ENCODE peak calls at places on chromosomes 12 and 14, in seven cellular contexts. One of them, this sample, is unnamed.

GRCh38 chr12:104669057-104669770 is 212.5 kb downstream of the CHST11 start:
- DNase-seq in stimulated activated CD4-positive, alpha-beta T cell treated with anti-CD3 and anti-CD28 coated beads, TNF-alpha, amount 100 ng/mL, for 24 hours: no peak
- DNase-seq in effector memory CD4-positive, alpha-beta T cell: no peak
- DNase-seq in RWPE1: peak
- DNase-seq in WTC11: no peak
- DNase-seq in CD4-positive, alpha-beta T cell: no peak
- DNase-seq in germinal center: no peak
- DNase-seq in this sample: no peak

GRCh38 chr14:106228541-106229158 is 702.3 kb downstream of the TMEM121 start:
- DNase-seq in stimulated activated CD4-positive, alpha-beta T cell treated with anti-CD3 and anti-CD28 coated beads, TNF-alpha, amount 100 ng/mL, for 24 hours: no peak
- DNase-seq in germinal center: no peak
- DNase-seq in WTC11: no peak
- DNase-seq in RWPE1: no peak
- DNase-seq in CD4-positive, alpha-beta T cell: peak
- DNase-seq in effector memory CD4-positive, alpha-beta T cell: no peak
- DNase-seq in this sample: no peak

GRCh38 chr12:110269622-110270124 is 11.4 kb upstream of the ATP2A2 start:
- DNase-seq in germinal center: no peak
- DNase-seq in effector memory CD4-positive, alpha-beta T cell: no peak
- DNase-seq in CD4-positive, alpha-beta T cell: no peak
- DNase-seq in stimulated activated CD4-positive, alpha-beta T cell treated with anti-CD3 and anti-CD28 coated beads, TNF-alpha, amount 100 ng/mL, for 24 hours: no peak
- DNase-seq in RWPE1: peak
- DNase-seq in WTC11: no peak
- DNase-seq in this sample: peak

GRCh38 chr14:21454843-21455550 is 926 bp downstream of the CHD8 start:
- DNase-seq in germinal center: no peak
- DNase-seq in RWPE1: peak
- DNase-seq in stimulated activated CD4-positive, alpha-beta T cell treated with anti-CD3 and anti-CD28 coated beads, TNF-alpha, amount 100 ng/mL, for 24 hours: no peak
- DNase-seq in CD4-positive, alpha-beta T cell: no peak
- DNase-seq in effector memory CD4-positive, alpha-beta T cell: no peak
- DNase-seq in WTC11: no peak
- DNase-seq in this sample: no peak

GRCh38 chr12:129776977-129777667 is 126.7 kb downstream of the TMEM132D start:
- DNase-seq in stimulated activated CD4-positive, alpha-beta T cell treated with anti-CD3 and anti-CD28 coated beads, TNF-alpha, amount 100 ng/mL, for 24 hours: no peak
- DNase-seq in germinal center: no peak
- DNase-seq in effector memory CD4-positive, alpha-beta T cell: no peak
- DNase-seq in RWPE1: no peak
- DNase-seq in WTC11: no peak
- DNase-seq in CD4-positive, alpha-beta T cell: no peak
- DNase-seq in this sample: no peak

GRCh38 chr14:105116451-105117256 is 51.4 kb upstream of the GPR132 start:
- DNase-seq in WTC11: no peak
- DNase-seq in CD4-positive, alpha-beta T cell: no peak
- DNase-seq in RWPE1: no peak
- DNase-seq in stimulated activated CD4-positive, alpha-beta T cell treated with anti-CD3 and anti-CD28 coated beads, TNF-alpha, amount 100 ng/mL, for 24 hours: no peak
- DNase-seq in germinal center: no peak
- DNase-seq in effector memory CD4-positive, alpha-beta T cell: no peak
- DNase-seq in this sample: no peak

GRCh38 chr12:11321980-11322379 is 11.7 kb upstream of the PRB4 start:
- DNase-seq in RWPE1: no peak
- DNase-seq in WTC11: no peak
- DNase-seq in stimulated activated CD4-positive, alpha-beta T cell treated with anti-CD3 and anti-CD28 coated beads, TNF-alpha, amount 100 ng/mL, for 24 hours: no peak
- DNase-seq in effector memory CD4-positive, alpha-beta T cell: no peak
- DNase-seq in germinal center: no peak
- DNase-seq in CD4-positive, alpha-beta T cell: no peak
- DNase-seq in this sample: peak

GRCh38 chr12:19726122-19726521 is 286.8 kb downstream of the AEBP2 start:
- DNase-seq in germinal center: no peak
- DNase-seq in stimulated activated CD4-positive, alpha-beta T cell treated with anti-CD3 and anti-CD28 coated beads, TNF-alpha, amount 100 ng/mL, for 24 hours: no peak
- DNase-seq in WTC11: no peak
- DNase-seq in CD4-positive, alpha-beta T cell: no peak
- DNase-seq in RWPE1: no peak
- DNase-seq in effector memory CD4-positive, alpha-beta T cell: no peak
- DNase-seq in this sample: no peak

GRCh38 chr12:118359541-118359915 is 13.2 kb downstream of the TAOK3 start:
- DNase-seq in RWPE1: no peak
- DNase-seq in WTC11: no peak
- DNase-seq in CD4-positive, alpha-beta T cell: no peak
- DNase-seq in effector memory CD4-positive, alpha-beta T cell: no peak
- DNase-seq in stimulated activated CD4-positive, alpha-beta T cell treated with anti-CD3 and anti-CD28 coated beads, TNF-alpha, amount 100 ng/mL, for 24 hours: no peak
- DNase-seq in germinal center: peak
- DNase-seq in this sample: no peak

GRCh38 chr12:44794867-44795266 is 81.2 kb downstream of the NELL2 start:
- DNase-seq in stimulated activated CD4-positive, alpha-beta T cell treated with anti-CD3 and anti-CD28 coated beads, TNF-alpha, amount 100 ng/mL, for 24 hours: no peak
- DNase-seq in effector memory CD4-positive, alpha-beta T cell: no peak
- DNase-seq in WTC11: no peak
- DNase-seq in RWPE1: no peak
- DNase-seq in germinal center: no peak
- DNase-seq in CD4-positive, alpha-beta T cell: no peak
- DNase-seq in this sample: no peak

GRCh38 chr14:104864267-104865068 is 600 bp upstream of the CEP170B start:
- DNase-seq in effector memory CD4-positive, alpha-beta T cell: no peak
- DNase-seq in RWPE1: peak
- DNase-seq in CD4-positive, alpha-beta T cell: no peak
- DNase-seq in stimulated activated CD4-positive, alpha-beta T cell treated with anti-CD3 and anti-CD28 coated beads, TNF-alpha, amount 100 ng/mL, for 24 hours: no peak
- DNase-seq in germinal center: no peak
- DNase-seq in WTC11: peak
- DNase-seq in this sample: no peak

GRCh38 chr12:95625012-95625411 is 73.7 kb upstream of the USP44 start:
- DNase-seq in RWPE1: no peak
- DNase-seq in stimulated activated CD4-positive, alpha-beta T cell treated with anti-CD3 and anti-CD28 coated beads, TNF-alpha, amount 100 ng/mL, for 24 hours: no peak
- DNase-seq in WTC11: no peak
- DNase-seq in germinal center: no peak
- DNase-seq in CD4-positive, alpha-beta T cell: no peak
- DNase-seq in effector memory CD4-positive, alpha-beta T cell: no peak
- DNase-seq in this sample: no peak

GRCh38 chr14:88879016-88879415 is 54.6 kb downstream of the TTC8 start:
- DNase-seq in germinal center: no peak
- DNase-seq in RWPE1: peak
- DNase-seq in WTC11: no peak
- DNase-seq in effector memory CD4-positive, alpha-beta T cell: no peak
- DNase-seq in stimulated activated CD4-positive, alpha-beta T cell treated with anti-CD3 and anti-CD28 coated beads, TNF-alpha, amount 100 ng/mL, for 24 hours: no peak
- DNase-seq in CD4-positive, alpha-beta T cell: no peak
- DNase-seq in this sample: peak

GRCh38 chr12:103571286-103571685 is 15.8 kb upstream of the STAB2 start:
- DNase-seq in stimulated activated CD4-positive, alpha-beta T cell treated with anti-CD3 and anti-CD28 coated beads, TNF-alpha, amount 100 ng/mL, for 24 hours: no peak
- DNase-seq in CD4-positive, alpha-beta T cell: no peak
- DNase-seq in WTC11: peak
- DNase-seq in effector memory CD4-positive, alpha-beta T cell: no peak
- DNase-seq in germinal center: no peak
- DNase-seq in RWPE1: no peak
- DNase-seq in this sample: no peak

GRCh38 chr14:23530360-23531055 is 21.1 kb downstream of the ZFHX2 start:
- DNase-seq in stimulated activated CD4-positive, alpha-beta T cell treated with anti-CD3 and anti-CD28 coated beads, TNF-alpha, amount 100 ng/mL, for 24 hours: no peak
- DNase-seq in WTC11: no peak
- DNase-seq in RWPE1: no peak
- DNase-seq in germinal center: no peak
- DNase-seq in CD4-positive, alpha-beta T cell: no peak
- DNase-seq in effector memory CD4-positive, alpha-beta T cell: no peak
- DNase-seq in this sample: peak

GRCh38 chr12:123270380-123271181 is 1.1 kb downstream of the CDK2AP1 start:
- DNase-seq in effector memory CD4-positive, alpha-beta T cell: no peak
- DNase-seq in WTC11: no peak
- DNase-seq in CD4-positive, alpha-beta T cell: no peak
- DNase-seq in germinal center: no peak
- DNase-seq in RWPE1: no peak
- DNase-seq in stimulated activated CD4-positive, alpha-beta T cell treated with anti-CD3 and anti-CD28 coated beads, TNF-alpha, amount 100 ng/mL, for 24 hours: no peak
- DNase-seq in this sample: peak

GRCh38 chr12:59093090-59093489 is 172.8 kb upstream of the LRIG3 start:
- DNase-seq in RWPE1: no peak
- DNase-seq in CD4-positive, alpha-beta T cell: no peak
- DNase-seq in germinal center: no peak
- DNase-seq in stimulated activated CD4-positive, alpha-beta T cell treated with anti-CD3 and anti-CD28 coated beads, TNF-alpha, amount 100 ng/mL, for 24 hours: no peak
- DNase-seq in effector memory CD4-positive, alpha-beta T cell: no peak
- DNase-seq in WTC11: no peak
- DNase-seq in this sample: no peak

GRCh38 chr14:23209651-23210423 is 26.4 kb upstream of the SLC7A8 start:
- DNase-seq in effector memory CD4-positive, alpha-beta T cell: no peak
- DNase-seq in stimulated activated CD4-positive, alpha-beta T cell treated with anti-CD3 and anti-CD28 coated beads, TNF-alpha, amount 100 ng/mL, for 24 hours: no peak
- DNase-seq in WTC11: no peak
- DNase-seq in RWPE1: peak
- DNase-seq in CD4-positive, alpha-beta T cell: no peak
- DNase-seq in germinal center: no peak
- DNase-seq in this sample: peak

GRCh38 chr14:54881235-54881760 is 21.3 kb downstream of the GCH1 start:
- DNase-seq in effector memory CD4-positive, alpha-beta T cell: no peak
- DNase-seq in germinal center: peak
- DNase-seq in CD4-positive, alpha-beta T cell: no peak
- DNase-seq in RWPE1: peak
- DNase-seq in stimulated activated CD4-positive, alpha-beta T cell treated with anti-CD3 and anti-CD28 coated beads, TNF-alpha, amount 100 ng/mL, for 24 hours: no peak
- DNase-seq in WTC11: no peak
- DNase-seq in this sample: peak

GRCh38 chr12:109737111-109737510 is 23.5 kb downstream of the FAM222A start:
- DNase-seq in stimulated activated CD4-positive, alpha-beta T cell treated with anti-CD3 and anti-CD28 coated beads, TNF-alpha, amount 100 ng/mL, for 24 hours: no peak
- DNase-seq in effector memory CD4-positive, alpha-beta T cell: no peak
- DNase-seq in RWPE1: no peak
- DNase-seq in germinal center: no peak
- DNase-seq in CD4-positive, alpha-beta T cell: no peak
- DNase-seq in WTC11: peak
- DNase-seq in this sample: no peak

GRCh38 chr12:62602445-62603060 is 135.9 kb downstream of the MON2 start:
- DNase-seq in stimulated activated CD4-positive, alpha-beta T cell treated with anti-CD3 and anti-CD28 coated beads, TNF-alpha, amount 100 ng/mL, for 24 hours: peak
- DNase-seq in RWPE1: peak
- DNase-seq in WTC11: peak
- DNase-seq in CD4-positive, alpha-beta T cell: peak
- DNase-seq in effector memory CD4-positive, alpha-beta T cell: peak
- DNase-seq in germinal center: peak
- DNase-seq in this sample: peak

GRCh38 chr14:74647834-74648361 is 35.9 kb upstream of the LTBP2 start:
- DNase-seq in WTC11: no peak
- DNase-seq in effector memory CD4-positive, alpha-beta T cell: no peak
- DNase-seq in CD4-positive, alpha-beta T cell: no peak
- DNase-seq in stimulated activated CD4-positive, alpha-beta T cell treated with anti-CD3 and anti-CD28 coated beads, TNF-alpha, amount 100 ng/mL, for 24 hours: no peak
- DNase-seq in germinal center: no peak
- DNase-seq in RWPE1: peak
- DNase-seq in this sample: no peak

GRCh38 chr12:52058631-52059324 is 7.5 kb downstream of the NR4A1 start:
- DNase-seq in effector memory CD4-positive, alpha-beta T cell: no peak
- DNase-seq in stimulated activated CD4-positive, alpha-beta T cell treated with anti-CD3 and anti-CD28 coated beads, TNF-alpha, amount 100 ng/mL, for 24 hours: no peak
- DNase-seq in RWPE1: no peak
- DNase-seq in CD4-positive, alpha-beta T cell: no peak
- DNase-seq in WTC11: no peak
- DNase-seq in germinal center: no peak
- DNase-seq in this sample: peak

GRCh38 chr12:3988519-3989217 is 115.5 kb upstream of the PARP11 start:
- DNase-seq in WTC11: no peak
- DNase-seq in CD4-positive, alpha-beta T cell: peak
- DNase-seq in stimulated activated CD4-positive, alpha-beta T cell treated with anti-CD3 and anti-CD28 coated beads, TNF-alpha, amount 100 ng/mL, for 24 hours: no peak
- DNase-seq in effector memory CD4-positive, alpha-beta T cell: no peak
- DNase-seq in RWPE1: no peak
- DNase-seq in germinal center: no peak
- DNase-seq in this sample: no peak

GRCh38 chr12:108967869-108968540 is 52.9 kb downstream of the SVOP start:
- DNase-seq in germinal center: peak
- DNase-seq in stimulated activated CD4-positive, alpha-beta T cell treated with anti-CD3 and anti-CD28 coated beads, TNF-alpha, amount 100 ng/mL, for 24 hours: no peak
- DNase-seq in RWPE1: peak
- DNase-seq in CD4-positive, alpha-beta T cell: no peak
- DNase-seq in WTC11: no peak
- DNase-seq in effector memory CD4-positive, alpha-beta T cell: no peak
- DNase-seq in this sample: no peak

GRCh38 chr12:92419201-92419600 is 273.6 kb upstream of the BTG1 start:
- DNase-seq in WTC11: no peak
- DNase-seq in stimulated activated CD4-positive, alpha-beta T cell treated with anti-CD3 and anti-CD28 coated beads, TNF-alpha, amount 100 ng/mL, for 24 hours: no peak
- DNase-seq in CD4-positive, alpha-beta T cell: no peak
- DNase-seq in RWPE1: no peak
- DNase-seq in germinal center: no peak
- DNase-seq in effector memory CD4-positive, alpha-beta T cell: no peak
- DNase-seq in this sample: no peak

GRCh38 chr14:106051790-106052189 is 525.4 kb downstream of the TMEM121 start:
- DNase-seq in WTC11: no peak
- DNase-seq in germinal center: no peak
- DNase-seq in effector memory CD4-positive, alpha-beta T cell: no peak
- DNase-seq in stimulated activated CD4-positive, alpha-beta T cell treated with anti-CD3 and anti-CD28 coated beads, TNF-alpha, amount 100 ng/mL, for 24 hours: no peak
- DNase-seq in RWPE1: no peak
- DNase-seq in CD4-positive, alpha-beta T cell: no peak
- DNase-seq in this sample: no peak

GRCh38 chr14:101604935-101605767 is 43.9 kb downstream of the DIO3 start:
- DNase-seq in germinal center: no peak
- DNase-seq in CD4-positive, alpha-beta T cell: no peak
- DNase-seq in RWPE1: no peak
- DNase-seq in WTC11: no peak
- DNase-seq in stimulated activated CD4-positive, alpha-beta T cell treated with anti-CD3 and anti-CD28 coated beads, TNF-alpha, amount 100 ng/mL, for 24 hours: no peak
- DNase-seq in effector memory CD4-positive, alpha-beta T cell: no peak
- DNase-seq in this sample: no peak

This sample was measured in fibroblast of pulmonary artery.